ENCODE peak calls at places on chromosomes 12 and 14, in six cellular contexts. One of them, this sample, is unnamed. For H3K79me1, the result is how much of the 10 kb centered on the place peaks cover.

GRCh38 chr12:65993173-65993572 is 137.4 kb downstream of the LLPH start:
- DNase-seq in trophoblast cell: no peak
- DNase-seq in neuronal stem cell: no peak
- DNase-seq in IMR-90: no peak
- DNase-seq in mesenchymal stem cell: no peak
- DNase-seq in mesendoderm: no peak
- DNase-seq in this sample: no peak

GRCh38 chr12:108691995-108692808 is 39.1 kb downstream of the CORO1C start:
- DNase-seq in trophoblast cell: peak
- DNase-seq in neuronal stem cell: no peak
- DNase-seq in IMR-90: peak
- DNase-seq in mesenchymal stem cell: peak
- DNase-seq in mesendoderm: peak
- DNase-seq in this sample: no peak

GRCh38 chr14:55772521-55772920 is 192.5 kb downstream of the KTN1 start:
- DNase-seq in trophoblast cell: no peak
- DNase-seq in neuronal stem cell: no peak
- DNase-seq in IMR-90: no peak
- DNase-seq in mesenchymal stem cell: no peak
- DNase-seq in mesendoderm: no peak
- DNase-seq in this sample: no peak

GRCh38 chr14:79044894-79045624 is 874.9 kb downstream of the NRXN3 start:
- DNase-seq in trophoblast cell: peak
- DNase-seq in neuronal stem cell: no peak
- DNase-seq in IMR-90: peak
- DNase-seq in mesenchymal stem cell: peak
- DNase-seq in mesendoderm: peak
- DNase-seq in this sample: peak

GRCh38 chr12:111455448-111456320 is 50.0 kb downstream of the SH2B3 start:
- DNase-seq in trophoblast cell: peak
- DNase-seq in neuronal stem cell: no peak
- DNase-seq in IMR-90: peak
- DNase-seq in mesenchymal stem cell: peak
- DNase-seq in mesendoderm: peak
- DNase-seq in this sample: no peak

GRCh38 chr14:94054936-94055335 is 26.1 kb downstream of the DDX24 start:
- DNase-seq in trophoblast cell: no peak
- DNase-seq in neuronal stem cell: no peak
- DNase-seq in IMR-90: no peak
- DNase-seq in mesenchymal stem cell: no peak
- DNase-seq in mesendoderm: no peak
- DNase-seq in this sample: no peak

GRCh38 chr14:94593749-94594431 is 12.7 kb downstream of the SERPINA5 start:
- DNase-seq in trophoblast cell: no peak
- DNase-seq in neuronal stem cell: no peak
- DNase-seq in IMR-90: no peak
- DNase-seq in mesenchymal stem cell: no peak
- DNase-seq in mesendoderm: no peak
- DNase-seq in this sample: no peak

GRCh38 chr12:50597200-50598195 is 92.7 kb downstream of the DIP2B start:
- DNase-seq in trophoblast cell: no peak
- DNase-seq in neuronal stem cell: no peak
- DNase-seq in IMR-90: peak
- DNase-seq in mesenchymal stem cell: peak
- DNase-seq in mesendoderm: peak
- DNase-seq in this sample: no peak

GRCh38 chr14:20631023-20631820 is 10.3 kb downstream of the OR6S1 start:
- DNase-seq in trophoblast cell: peak
- DNase-seq in neuronal stem cell: no peak
- DNase-seq in IMR-90: peak
- DNase-seq in mesenchymal stem cell: peak
- DNase-seq in mesendoderm: peak
- DNase-seq in this sample: peak

GRCh38 chr12:52380271-52380694 is 5.2 kb downstream of the KRT84 start:
- DNase-seq in trophoblast cell: peak
- DNase-seq in neuronal stem cell: no peak
- DNase-seq in IMR-90: no peak
- DNase-seq in mesenchymal stem cell: peak
- DNase-seq in mesendoderm: peak
- DNase-seq in this sample: peak

GRCh38 chr12:104494816-104495158 is 38.0 kb downstream of the CHST11 start:
- DNase-seq in trophoblast cell: peak
- DNase-seq in neuronal stem cell: no peak
- DNase-seq in IMR-90: no peak
- DNase-seq in mesenchymal stem cell: peak
- DNase-seq in mesendoderm: no peak
- DNase-seq in this sample: no peak

GRCh38 chr14:34331728-34332623 is 130.1 kb downstream of the SPTSSA start:
- DNase-seq in trophoblast cell: peak
- DNase-seq in neuronal stem cell: peak
- DNase-seq in IMR-90: peak
- DNase-seq in mesenchymal stem cell: peak
- DNase-seq in mesendoderm: peak
- DNase-seq in this sample: peak

GRCh38 chr12:102401087-102401486 is 79.3 kb downstream of the IGF1 start:
- DNase-seq in trophoblast cell: peak
- DNase-seq in neuronal stem cell: no peak
- DNase-seq in IMR-90: no peak
- DNase-seq in mesenchymal stem cell: no peak
- DNase-seq in mesendoderm: no peak
- DNase-seq in this sample: no peak

GRCh38 chr12:114293571-114294302 is 112.2 kb downstream of the TBX5 start:
- DNase-seq in trophoblast cell: no peak
- DNase-seq in neuronal stem cell: no peak
- DNase-seq in IMR-90: no peak
- DNase-seq in mesenchymal stem cell: no peak
- DNase-seq in mesendoderm: no peak
- DNase-seq in this sample: no peak

GRCh38 chr12:95257541-95257940 is 39.9 kb downstream of the VEZT start:
- DNase-seq in trophoblast cell: no peak
- DNase-seq in neuronal stem cell: no peak
- DNase-seq in IMR-90: peak
- DNase-seq in mesenchymal stem cell: no peak
- DNase-seq in mesendoderm: peak
- DNase-seq in this sample: no peak

GRCh38 chr14:79369359-79370332 is 841.7 kb downstream of the DIO2 start:
- DNase-seq in trophoblast cell: peak
- DNase-seq in neuronal stem cell: no peak
- DNase-seq in IMR-90: peak
- DNase-seq in mesenchymal stem cell: peak
- DNase-seq in mesendoderm: no peak
- DNase-seq in this sample: no peak

GRCh38 chr14:63478024-63478423 is 65.2 kb downstream of the PPP2R5E start:
- DNase-seq in trophoblast cell: no peak
- DNase-seq in neuronal stem cell: no peak
- DNase-seq in IMR-90: no peak
- DNase-seq in mesenchymal stem cell: no peak
- DNase-seq in mesendoderm: no peak
- DNase-seq in this sample: no peak

GRCh38 chr14:58717821-58718220 is 80.1 kb downstream of the DACT1 start:
- DNase-seq in trophoblast cell: no peak
- DNase-seq in neuronal stem cell: no peak
- DNase-seq in IMR-90: peak
- DNase-seq in mesenchymal stem cell: peak
- DNase-seq in mesendoderm: no peak
- DNase-seq in this sample: no peak

GRCh38 chr12:12642916-12643315 is 31.2 kb downstream of the CREBL2 start:
- DNase-seq in trophoblast cell: no peak
- DNase-seq in neuronal stem cell: no peak
- DNase-seq in IMR-90: no peak
- DNase-seq in mesenchymal stem cell: no peak
- DNase-seq in mesendoderm: no peak
- DNase-seq in this sample: no peak

GRCh38 chr12:48812389-48812788 is 5.9 kb upstream of the CACNB3 start:
- DNase-seq in trophoblast cell: no peak
- DNase-seq in neuronal stem cell: no peak
- DNase-seq in IMR-90: no peak
- DNase-seq in mesenchymal stem cell: peak
- DNase-seq in mesendoderm: no peak
- DNase-seq in this sample: no peak

DNA sequence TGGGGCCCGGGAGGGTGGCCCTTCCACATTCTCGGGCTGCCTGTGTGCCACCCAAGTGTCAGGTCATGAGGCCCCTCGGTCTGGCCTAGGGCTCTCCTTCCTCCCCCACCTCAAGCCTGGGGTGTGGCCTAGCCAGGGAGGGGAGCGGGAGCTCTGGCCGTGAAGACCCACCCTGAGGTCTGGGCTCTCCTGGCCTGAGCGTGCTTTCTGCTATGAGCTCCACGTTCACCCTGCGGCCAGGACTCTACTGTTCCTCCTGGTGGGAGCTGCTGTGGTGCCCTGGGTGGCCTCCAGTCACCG is 12.0 kb downstream of the PACS2 start:
- DNase-seq in trophoblast cell: no peak
- DNase-seq in neuronal stem cell: no peak
- DNase-seq in IMR-90: no peak
- DNase-seq in mesenchymal stem cell: no peak
- DNase-seq in mesendoderm: no peak
- DNase-seq in this sample: no peak
- H3K79me1 ChIP-seq in trophoblast cell: under half
- H3K79me1 ChIP-seq in neuronal stem cell: under half
- H3K79me1 ChIP-seq in IMR-90: under half
- H3K79me1 ChIP-seq in mesenchymal stem cell: half or more
- H3K79me1 ChIP-seq in mesendoderm: under half
- H3K79me1 ChIP-seq in this sample: under half

DNA sequence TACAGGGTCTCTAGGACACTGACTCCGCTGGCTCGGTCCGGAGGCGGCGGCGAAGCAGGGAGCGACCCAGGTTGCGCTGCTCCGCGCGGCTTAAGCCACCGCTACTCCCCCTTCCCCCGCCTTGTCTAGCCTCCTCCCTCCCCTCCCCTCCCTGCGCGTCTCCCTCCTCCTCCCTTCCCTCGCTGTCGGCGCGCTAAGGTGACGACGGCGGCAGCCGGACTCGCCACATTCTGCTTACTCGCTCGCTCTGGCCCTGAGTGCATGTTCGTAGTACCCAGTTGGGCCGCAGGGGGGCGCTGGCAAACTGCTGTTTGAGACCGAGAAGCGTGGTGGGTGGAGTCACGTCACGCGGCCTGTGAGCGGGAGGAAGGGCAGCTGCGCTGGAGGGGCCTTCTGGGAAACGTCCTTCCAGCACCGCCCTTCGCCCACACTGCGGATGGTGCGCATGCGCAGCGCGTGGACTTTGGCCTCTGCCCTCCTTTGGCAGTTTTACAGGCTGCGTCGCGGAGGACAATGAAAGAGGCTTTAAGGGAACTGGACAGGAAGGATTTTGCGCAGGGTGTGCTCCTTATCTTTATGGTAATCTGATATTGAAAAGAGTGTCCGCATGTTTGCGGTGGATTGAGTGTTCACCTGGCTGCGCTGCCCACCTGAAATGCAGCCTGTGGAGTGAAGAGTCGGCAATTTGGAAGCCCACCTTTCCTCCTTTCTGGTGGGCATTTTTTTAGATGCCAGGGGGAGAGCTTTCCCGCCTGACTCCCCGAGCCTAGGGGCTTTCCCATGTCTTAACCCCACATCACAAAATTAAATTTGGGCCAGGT is at the start of gene SCAF11:
- DNase-seq in trophoblast cell: peak
- DNase-seq in neuronal stem cell: peak
- DNase-seq in IMR-90: peak
- DNase-seq in mesenchymal stem cell: peak
- DNase-seq in mesendoderm: peak
- DNase-seq in this sample: peak
- H3K4ac ChIP-seq in trophoblast cell: peak
- H3K4ac ChIP-seq in neuronal stem cell: peak
- H3K4ac ChIP-seq in IMR-90: peak
- H3K4ac ChIP-seq in mesenchymal stem cell: peak
- H3K4ac ChIP-seq in mesendoderm: peak
- H3K4ac ChIP-seq in this sample: no peak

GRCh38 chr14:54220122-54220691 is 176.6 kb upstream of the CDKN3 start:
- DNase-seq in trophoblast cell: no peak
- DNase-seq in neuronal stem cell: no peak
- DNase-seq in IMR-90: no peak
- DNase-seq in mesenchymal stem cell: peak
- DNase-seq in mesendoderm: peak
- DNase-seq in this sample: peak
- H3K9ac ChIP-seq in trophoblast cell: no peak
- H3K9ac ChIP-seq in neuronal stem cell: peak
- H3K9ac ChIP-seq in IMR-90: no peak
- H3K9ac ChIP-seq in mesenchymal stem cell: peak
- H3K9ac ChIP-seq in mesendoderm: peak
- H3K9ac ChIP-seq in this sample: no peak

GRCh38 chr14:105325716-105326567 is 11.4 kb downstream of the PACS2 start:
- DNase-seq in trophoblast cell: no peak
- DNase-seq in neuronal stem cell: no peak
- DNase-seq in IMR-90: no peak
- DNase-seq in mesenchymal stem cell: no peak
- DNase-seq in mesendoderm: no peak
- DNase-seq in this sample: no peak
- H3K79me1 ChIP-seq in trophoblast cell: under half
- H3K79me1 ChIP-seq in neuronal stem cell: under half
- H3K79me1 ChIP-seq in IMR-90: under half
- H3K79me1 ChIP-seq in mesenchymal stem cell: half or more
- H3K79me1 ChIP-seq in mesendoderm: under half
- H3K79me1 ChIP-seq in this sample: under half

GRCh38 chr14:99568567-99569560 is 35.1 kb downstream of the CCDC85C start:
- DNase-seq in trophoblast cell: no peak
- DNase-seq in neuronal stem cell: no peak
- DNase-seq in IMR-90: peak
- DNase-seq in mesenchymal stem cell: peak
- DNase-seq in mesendoderm: no peak
- DNase-seq in this sample: no peak
- H3K4ac ChIP-seq in trophoblast cell: peak
- H3K4ac ChIP-seq in neuronal stem cell: no peak
- H3K4ac ChIP-seq in IMR-90: peak
- H3K4ac ChIP-seq in mesenchymal stem cell: no peak
- H3K4ac ChIP-seq in mesendoderm: no peak
- H3K4ac ChIP-seq in this sample: no peak

DNA sequence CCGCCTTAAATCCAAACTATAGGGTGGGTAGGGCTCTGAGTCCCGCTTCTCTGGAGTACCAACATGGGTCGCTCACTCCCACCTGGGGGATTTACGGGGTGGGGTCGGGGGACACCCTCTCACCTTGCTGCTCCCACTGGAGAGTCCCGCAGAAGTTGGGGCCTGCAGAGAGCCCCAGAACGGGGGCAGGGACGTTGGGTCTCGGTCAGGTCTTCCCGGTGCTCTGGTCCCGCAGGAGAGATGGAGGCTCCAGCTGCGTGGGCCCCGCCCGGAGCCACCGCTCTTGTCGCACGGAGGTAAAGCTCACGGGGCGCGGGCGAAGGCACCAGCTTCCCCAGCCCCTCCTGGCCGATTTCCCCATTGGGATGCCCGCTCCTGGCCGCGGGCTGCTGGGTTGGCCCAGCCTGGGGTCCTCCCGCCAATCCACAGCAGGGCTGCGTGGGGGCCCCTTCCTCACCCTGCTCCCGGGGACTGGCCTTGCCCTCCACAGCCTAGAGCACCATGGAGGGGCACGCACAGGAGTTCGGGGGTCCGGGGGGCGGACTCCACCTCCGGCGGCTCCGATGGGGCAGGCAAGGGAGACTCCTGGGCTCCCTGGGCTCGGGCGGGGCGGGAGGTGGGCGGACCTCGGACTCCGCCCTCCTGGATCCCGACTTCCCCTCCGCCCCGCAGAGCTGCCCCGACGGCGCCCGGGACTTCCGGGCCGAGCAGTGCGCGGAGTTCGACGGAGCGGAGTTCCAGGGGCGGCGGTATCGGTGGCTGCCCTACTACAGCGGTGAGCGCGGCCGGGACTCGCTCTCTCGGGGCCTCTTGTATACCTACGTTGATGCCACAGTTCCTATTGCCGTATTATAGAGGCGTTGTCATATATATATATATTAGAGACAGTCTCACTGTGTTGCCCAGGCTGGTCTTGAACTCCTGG is 8.4 kb downstream of the PAPLN start:
- DNase-seq in trophoblast cell: peak
- DNase-seq in neuronal stem cell: no peak
- DNase-seq in IMR-90: no peak
- DNase-seq in mesenchymal stem cell: peak
- DNase-seq in mesendoderm: no peak
- DNase-seq in this sample: peak
- H3K9ac ChIP-seq in trophoblast cell: no peak
- H3K9ac ChIP-seq in neuronal stem cell: no peak
- H3K9ac ChIP-seq in IMR-90: peak
- H3K9ac ChIP-seq in mesenchymal stem cell: peak
- H3K9ac ChIP-seq in mesendoderm: no peak
- H3K9ac ChIP-seq in this sample: no peak

This sample was measured in H9.